ENCODE peak calls at places on chromosomes 5 and 9, in eight cellular contexts. O is NCI-H774; S is K562; R is gastrocnemius medialis; L is skeletal muscle cell; W is stimulated activated naive CD8-positive, alpha-beta T cell treated with anti-CD3 and anti-CD28 coated beads, Interleukin-15, Interleukin-2, amounts not matched to agents 100 U/mL and 50 U/mL, for 24 hours; Q is progenitor cell of endocrine pancreas; P is AG10803. F is an unnamed sample.

GRCh38 chr5:24401767-24402166 is 243.0 kb downstream of the CDH10 start:
- DNase-seq in P (no peak), L (peak), W (no peak), S (no peak), Q (no peak), O (no peak), R (no peak), F (no peak)

GRCh38 chr9:121331992-121332685 is 37.9 kb downstream of the STOM start:
- DNase-seq in Q (no peak), S (no peak), L (no peak), O (no peak), R (no peak), P (peak), W (no peak), F (no peak)

GRCh38 chr5:95712347-95712958 is 18.7 kb upstream of the RHOBTB3 start:
- DNase-seq in W (peak), L (no peak), Q (no peak), R (no peak), P (peak), O (no peak), S (peak), F (no peak)

GRCh38 chr5:132056610-132057497 is 3.6 kb upstream of the IL3 start:
- DNase-seq in R (no peak), P (no peak), S (no peak), Q (peak), O (no peak), L (no peak), W (no peak), F (peak)

GRCh38 chr5:171592741-171593140 is 173.3 kb downstream of the FGF18 start:
- DNase-seq in S (no peak), R (no peak), P (no peak), O (no peak), L (no peak), W (no peak), Q (no peak), F (no peak)

GRCh38 chr5:59637878-59638580 is 255.5 kb downstream of the PDE4D start:
- DNase-seq in O (no peak), W (no peak), P (no peak), S (no peak), R (no peak), L (no peak), Q (no peak), F (no peak)

GRCh38 chr9:12684923-12685468 is 8.2 kb upstream of the TYRP1 start:
- DNase-seq in S (no peak), L (no peak), R (no peak), O (no peak), W (no peak), P (no peak), Q (no peak), F (no peak)

GRCh38 chr5:116738270-116738947 is 163.8 kb upstream of the SEMA6A start:
- DNase-seq in Q (no peak), L (no peak), S (no peak), O (no peak), R (no peak), W (no peak), P (no peak), F (no peak)

GRCh38 chr5:83312672-83313071 is 158.9 kb upstream of the VCAN start:
- DNase-seq in Q (no peak), P (no peak), S (no peak), L (no peak), R (no peak), O (no peak), W (no peak), F (no peak)

GRCh38 chr9:81125446-81126092 is 563.8 kb downstream of the TLE1 start:
- DNase-seq in S (no peak), Q (no peak), R (no peak), W (no peak), P (no peak), L (peak), O (no peak), F (no peak)

GRCh38 chr5:103264529-103264928 is 6.0 kb downstream of the MACIR start:
- DNase-seq in P (no peak), S (no peak), W (no peak), R (no peak), O (no peak), Q (no peak), L (no peak), F (no peak)

GRCh38 chr9:110545705-110546104 is 33.8 kb downstream of the SVEP1 start:
- DNase-seq in S (no peak), R (no peak), P (peak), O (peak), W (no peak), L (no peak), Q (no peak), F (no peak)

GRCh38 chr5:66896207-66896606 is 300.0 kb downstream of the MAST4 start:
- DNase-seq in Q (no peak), R (no peak), P (no peak), W (no peak), S (no peak), L (no peak), O (no peak), F (no peak)

GRCh38 chr5:132674671-132675506 is 1.1 kb downstream of the IL4 start:
- DNase-seq in R (no peak), P (peak), Q (no peak), L (peak), S (no peak), O (no peak), W (no peak), F (no peak)

GRCh38 chr5:81782811-81783210 is 31.9 kb upstream of the SSBP2 start:
- DNase-seq in L (peak), P (no peak), S (no peak), R (no peak), W (no peak), O (no peak), Q (no peak), F (no peak)

GRCh38 chr5:151081426-151082273 is 816 bp upstream of the TNIP1 start:
- DNase-seq in L (no peak), P (peak), W (no peak), R (no peak), S (no peak), Q (no peak), O (no peak), F (peak)